ENCODE peak calls at places on chromosome 16, in five cellular contexts. E, R, Z, O and A are unnamed samples.
A peak's percentile ranks its signal among the peaks of the same experiment; 100 is the strongest.

GRCh38 chr16:30650369-30651123 is at the start of gene PRR14:
- DNase-seq in E (peak; percentile 91), R (peak; percentile 96), Z (peak; percentile 99), O (peak; percentile 100), A (peak; percentile 95)

GRCh38 chr16:23254338-23254737 is 47.8 kb upstream of the SCNN1B start:
- DNase-seq in E (no peak), R (no peak), Z (no peak), O (peak; percentile 73), A (no peak)

GRCh38 chr16:50152386-50152806 is 710 bp upstream of the TENT4B start:
- DNase-seq in E (no peak), R (peak; percentile 59), Z (no peak), O (peak; percentile 43), A (no peak)

GRCh38 chr16:66924527-66925321 is 611 bp downstream of the RRAD start:
- DNase-seq in E (peak; percentile 22), R (no peak), Z (no peak), O (no peak), A (no peak)

GRCh38 chr16:78816499-78817441 is 717.3 kb downstream of the WWOX start:
- DNase-seq in E (no peak), R (no peak), Z (no peak), O (no peak), A (no peak)

GRCh38 chr16:69709456-69710084 is 16.8 kb downstream of the NQO1 start:
- DNase-seq in E (no peak), R (no peak), Z (peak; percentile 54), O (peak; percentile 53), A (no peak)

GRCh38 chr16:50244504-50245416 is 21.6 kb upstream of the ADCY7 start:
- DNase-seq in E (no peak), R (no peak), Z (no peak), O (no peak), A (no peak)

GRCh38 chr16:58644765-58645487 is 15.3 kb upstream of the CNOT1 start:
- DNase-seq in E (no peak), R (no peak), Z (no peak), O (no peak), A (no peak)

GRCh38 chr16:30581462-30581861 is 4.0 kb downstream of the ZNF785 start:
- DNase-seq in E (no peak), R (no peak), Z (no peak), O (no peak), A (no peak)

GRCh38 chr16:82756283-82756599 is 129.5 kb downstream of the CDH13 start:
- DNase-seq in E (no peak), R (no peak), Z (no peak), O (peak; percentile 65), A (no peak)

GRCh38 chr16:53809088-53809951 is 105.4 kb downstream of the FTO start:
- DNase-seq in E (no peak), R (no peak), Z (no peak), O (peak; percentile 97), A (no peak)

GRCh38 chr16:11474617-11475291 is 112.0 kb downstream of the LITAF start:
- DNase-seq in E (no peak), R (no peak), Z (no peak), O (no peak), A (no peak)

GRCh38 chr16:58128721-58129096 is 472 bp downstream of the CFAP20 start:
- DNase-seq in E (no peak), R (no peak), Z (no peak), O (no peak), A (no peak)

GRCh38 chr16:67027046-67027445 is 1.9 kb upstream of the CBFB start:
- DNase-seq in E (no peak), R (no peak), Z (no peak), O (no peak), A (no peak)

GRCh38 chr16:77592021-77592420 is 130.3 kb upstream of the NUDT7 start:
- DNase-seq in E (no peak), R (no peak), Z (no peak), O (no peak), A (no peak)

GRCh38 chr16:48605518-48606110 is 4.4 kb downstream of the N4BP1 start:
- DNase-seq in E (no peak), R (no peak), Z (no peak), O (no peak), A (no peak)

GRCh38 chr16:12158428-12158827 is 181.9 kb downstream of the SNX29 start:
- DNase-seq in E (no peak), R (no peak), Z (no peak), O (peak; percentile 83), A (no peak)

GRCh38 chr16:69644790-69645189 is 79.0 kb downstream of the NFAT5 start:
- DNase-seq in E (no peak), R (no peak), Z (no peak), O (no peak), A (no peak)

GRCh38 chr16:85484337-85485295 is 128.5 kb upstream of the GSE1 start:
- DNase-seq in E (no peak), R (no peak), Z (no peak), O (no peak), A (no peak)

GRCh38 chr16:3454093-3454492 is 10.6 kb downstream of the NAA60 start:
- DNase-seq in E (no peak), R (no peak), Z (no peak), O (no peak), A (no peak)

GRCh38 chr16:86355114-86355513 is 155.2 kb upstream of the FOXF1 start:
- DNase-seq in E (no peak), R (no peak), Z (no peak), O (peak; percentile 40), A (no peak)

GRCh38 chr16:30948956-30949654 is at the start of gene ORAI3:
- DNase-seq in E (no peak), R (no peak), Z (peak; percentile 69), O (peak; percentile 63), A (peak; percentile 32)

GRCh38 chr16:89268585-89268984 is 51.1 kb downstream of the ZNF778 start:
- DNase-seq in E (no peak), R (no peak), Z (no peak), O (no peak), A (no peak)